ENCODE peak calls at places on chromosomes 13 and 19, in five cellular contexts. N, S, Q, V and C are unnamed samples.

GRCh38 chr19:44747739-44748425 is 626 bp upstream of the BCL3 start:
- DNase-seq in N (peak), S (peak), Q (no peak), V (no peak), C (peak)

GRCh38 chr13:67416047-67416925 is 186.2 kb upstream of the PCDH9 start:
- DNase-seq in N (peak), S (no peak), Q (no peak), V (no peak), C (peak)

GRCh38 chr19:13984186-13984585 is 21.9 kb downstream of the RFX1 start:
- DNase-seq in N (no peak), S (no peak), Q (no peak), V (no peak), C (no peak)

GRCh38 chr19:18204394-18205179 is 745 bp upstream of the RAB3A start:
- DNase-seq in N (no peak), S (peak), Q (no peak), V (no peak), C (peak)

GRCh38 chr13:30607908-30608307 is 9.8 kb upstream of the USPL1 start:
- DNase-seq in N (no peak), S (peak), Q (no peak), V (peak), C (no peak)

GRCh38 chr13:44815507-44816074 is 173.7 kb downstream of the NUFIP1 start:
- DNase-seq in N (no peak), S (no peak), Q (no peak), V (no peak), C (peak)

GRCh38 chr19:53177986-53178385 is 15.2 kb downstream of the ZNF665 start:
- DNase-seq in N (no peak), S (no peak), Q (no peak), V (no peak), C (no peak)

GRCh38 chr13:108278466-108278865 is 8.9 kb downstream of the TNFSF13B start:
- DNase-seq in N (no peak), S (no peak), Q (no peak), V (no peak), C (no peak)

GRCh38 chr19:11693505-11694499 is 44.9 kb downstream of the ZNF823 start:
- DNase-seq in N (peak), S (no peak), Q (no peak), V (no peak), C (peak)

GRCh38 chr13:52348983-52349780 is 56.8 kb downstream of the THSD1 start:
- DNase-seq in N (no peak), S (no peak), Q (no peak), V (no peak), C (peak)

GRCh38 chr19:16326401-16327130 is 1.9 kb downstream of the KLF2 start:
- DNase-seq in N (no peak), S (peak), Q (no peak), V (peak), C (no peak)

GRCh38 chr13:109271991-109272454 is 514.4 kb downstream of the IRS2 start:
- DNase-seq in N (no peak), S (no peak), Q (no peak), V (no peak), C (peak)

GRCh38 chr19:4581381-4582111 is 22.1 kb upstream of the SEMA6B start:
- DNase-seq in N (peak), S (no peak), Q (no peak), V (no peak), C (peak)

GRCh38 chr13:113216165-113217056 is 7.0 kb downstream of the CUL4A start:
- DNase-seq in N (peak), S (no peak), Q (no peak), V (no peak), C (peak)

GRCh38 chr13:110387451-110388140 is 80.5 kb downstream of the COL4A2 start:
- DNase-seq in N (no peak), S (no peak), Q (no peak), V (no peak), C (no peak)